ENCODE peak calls at places on chromosomes 11 and 22, in four cellular contexts. One of them, this sample, is unnamed.
A peak's percentile ranks its signal among the peaks of the same experiment; 100 is the strongest.

GRCh38 chr11:66875376-66875775 is 18.5 kb downstream of the LRFN4 start:
- DNase-seq in SK-N-SH: no peak
- DNase-seq in HCT116: no peak
- DNase-seq in neural progenitor cell: no peak
- DNase-seq in this sample: no peak

GRCh38 chr11:75480185-75480889 is 45.4 kb downstream of the GDPD5 start:
- DNase-seq in SK-N-SH: no peak
- DNase-seq in neural progenitor cell: no peak
- DNase-seq in HCT116: no peak
- DNase-seq in this sample: no peak

GRCh38 chr11:119729581-119730346 is 764 bp upstream of the NECTIN1 start:
- DNase-seq in HCT116: peak; percentile 32
- DNase-seq in neural progenitor cell: peak; percentile 59
- DNase-seq in SK-N-SH: peak; percentile 85
- DNase-seq in this sample: peak; percentile 80

GRCh38 chr11:115892016-115892415 is 387.8 kb upstream of the CADM1 start:
- DNase-seq in SK-N-SH: no peak
- DNase-seq in neural progenitor cell: no peak
- DNase-seq in HCT116: no peak
- DNase-seq in this sample: no peak

GRCh38 chr11:6362185-6362867 is 27.9 kb upstream of the SMPD1 start:
- DNase-seq in SK-N-SH: no peak
- DNase-seq in neural progenitor cell: no peak
- DNase-seq in HCT116: no peak
- DNase-seq in this sample: no peak

GRCh38 chr11:83724704-83725114 is 438.5 kb upstream of the CCDC90B start:
- DNase-seq in HCT116: no peak
- DNase-seq in SK-N-SH: peak; percentile 27
- DNase-seq in neural progenitor cell: peak; percentile 41
- DNase-seq in this sample: peak; percentile 29

GRCh38 chr11:68030318-68031135 is at the start of gene NDUFS8:
- DNase-seq in neural progenitor cell: peak; percentile 98
- DNase-seq in SK-N-SH: peak; percentile 99
- DNase-seq in HCT116: peak; percentile 99
- DNase-seq in this sample: peak; percentile 100

GRCh38 chr11:67379061-67380058 is 6.0 kb upstream of the CLCF1 start:
- DNase-seq in SK-N-SH: no peak
- DNase-seq in neural progenitor cell: no peak
- DNase-seq in HCT116: no peak
- DNase-seq in this sample: peak; percentile 85

GRCh38 chr11:26865703-26866102 is 128.2 kb upstream of the FIBIN start:
- DNase-seq in neural progenitor cell: no peak
- DNase-seq in SK-N-SH: no peak
- DNase-seq in HCT116: no peak
- DNase-seq in this sample: no peak

GRCh38 chr22:29795663-29796062 is 28.5 kb downstream of the UQCR10 start:
- DNase-seq in neural progenitor cell: no peak
- DNase-seq in HCT116: no peak
- DNase-seq in SK-N-SH: no peak
- DNase-seq in this sample: no peak

GRCh38 chr11:223026-223789 is 12.9 kb downstream of the SIRT3 start:
- DNase-seq in SK-N-SH: no peak
- DNase-seq in neural progenitor cell: no peak
- DNase-seq in HCT116: no peak
- DNase-seq in this sample: no peak

GRCh38 chr11:62152245-62153086 is 28.7 kb downstream of the INCENP start:
- DNase-seq in neural progenitor cell: no peak
- DNase-seq in SK-N-SH: peak; percentile 6
- DNase-seq in HCT116: no peak
- DNase-seq in this sample: no peak
- TF ChIP-seq EZH2phosphoT487 in neural progenitor cell: no peak
- TF ChIP-seq EZH2phosphoT487 in SK-N-SH: no peak
- TF ChIP-seq EZH2phosphoT487 in HCT116: no peak
- TF ChIP-seq EZH2phosphoT487 in this sample: no peak

GRCh38 chr22:33823552-33823951 is 96.7 kb downstream of the LARGE1 start:
- DNase-seq in SK-N-SH: no peak
- DNase-seq in neural progenitor cell: no peak
- DNase-seq in HCT116: no peak
- DNase-seq in this sample: no peak

GRCh38 chr22:33821290-33821689 is 99.0 kb downstream of the LARGE1 start:
- DNase-seq in HCT116: no peak
- DNase-seq in neural progenitor cell: no peak
- DNase-seq in SK-N-SH: no peak
- DNase-seq in this sample: no peak

GRCh38 chr22:33819743-33820142 is 100.5 kb downstream of the LARGE1 start:
- DNase-seq in SK-N-SH: no peak
- DNase-seq in neural progenitor cell: no peak
- DNase-seq in HCT116: no peak
- DNase-seq in this sample: no peak
- TF ChIP-seq CTCF in SK-N-SH: no peak
- TF ChIP-seq CTCF in neural progenitor cell: no peak
- TF ChIP-seq CTCF in HCT116: no peak
- TF ChIP-seq CTCF in this sample: no peak

GRCh38 chr22:45783021-45783420 is 111.4 kb downstream of the ATXN10 start:
- DNase-seq in HCT116: no peak
- DNase-seq in SK-N-SH: no peak
- DNase-seq in neural progenitor cell: no peak
- DNase-seq in this sample: no peak

GRCh38 chr22:45785458-45785857 is 113.8 kb downstream of the ATXN10 start:
- DNase-seq in SK-N-SH: no peak
- DNase-seq in neural progenitor cell: no peak
- DNase-seq in HCT116: no peak
- DNase-seq in this sample: peak; percentile 89

GRCh38 chr22:45781941-45782340 is 110.3 kb downstream of the ATXN10 start:
- DNase-seq in HCT116: no peak
- DNase-seq in SK-N-SH: no peak
- DNase-seq in neural progenitor cell: no peak
- DNase-seq in this sample: peak; percentile 29

GRCh38 chr22:45783690-45784089 is 112.1 kb downstream of the ATXN10 start:
- DNase-seq in HCT116: no peak
- DNase-seq in SK-N-SH: no peak
- DNase-seq in neural progenitor cell: no peak
- DNase-seq in this sample: no peak

GRCh38 chr22:45784357-45785277 is 113.0 kb downstream of the ATXN10 start:
- DNase-seq in SK-N-SH: peak; percentile 26
- DNase-seq in neural progenitor cell: peak; percentile 29
- DNase-seq in HCT116: no peak
- DNase-seq in this sample: no peak
- TF ChIP-seq EZH2phosphoT487 in SK-N-SH: no peak
- TF ChIP-seq EZH2phosphoT487 in neural progenitor cell: no peak
- TF ChIP-seq EZH2phosphoT487 in HCT116: no peak
- TF ChIP-seq EZH2phosphoT487 in this sample: no peak

GRCh38 chr11:133467686-133468085 is 64.6 kb downstream of the OPCML start:
- DNase-seq in HCT116: no peak
- DNase-seq in SK-N-SH: no peak
- DNase-seq in neural progenitor cell: no peak
- DNase-seq in this sample: no peak
- TF ChIP-seq CTCF in HCT116: no peak
- TF ChIP-seq CTCF in SK-N-SH: no peak
- TF ChIP-seq CTCF in neural progenitor cell: no peak
- TF ChIP-seq CTCF in this sample: no peak

GRCh38 chr11:128367573-128367972 is 219.8 kb downstream of the ETS1 start:
- DNase-seq in HCT116: no peak
- DNase-seq in neural progenitor cell: no peak
- DNase-seq in SK-N-SH: no peak
- DNase-seq in this sample: no peak
- TF ChIP-seq EZH2phosphoT487 in HCT116: no peak
- TF ChIP-seq EZH2phosphoT487 in neural progenitor cell: no peak
- TF ChIP-seq EZH2phosphoT487 in SK-N-SH: no peak
- TF ChIP-seq EZH2phosphoT487 in this sample: no peak

DNA sequence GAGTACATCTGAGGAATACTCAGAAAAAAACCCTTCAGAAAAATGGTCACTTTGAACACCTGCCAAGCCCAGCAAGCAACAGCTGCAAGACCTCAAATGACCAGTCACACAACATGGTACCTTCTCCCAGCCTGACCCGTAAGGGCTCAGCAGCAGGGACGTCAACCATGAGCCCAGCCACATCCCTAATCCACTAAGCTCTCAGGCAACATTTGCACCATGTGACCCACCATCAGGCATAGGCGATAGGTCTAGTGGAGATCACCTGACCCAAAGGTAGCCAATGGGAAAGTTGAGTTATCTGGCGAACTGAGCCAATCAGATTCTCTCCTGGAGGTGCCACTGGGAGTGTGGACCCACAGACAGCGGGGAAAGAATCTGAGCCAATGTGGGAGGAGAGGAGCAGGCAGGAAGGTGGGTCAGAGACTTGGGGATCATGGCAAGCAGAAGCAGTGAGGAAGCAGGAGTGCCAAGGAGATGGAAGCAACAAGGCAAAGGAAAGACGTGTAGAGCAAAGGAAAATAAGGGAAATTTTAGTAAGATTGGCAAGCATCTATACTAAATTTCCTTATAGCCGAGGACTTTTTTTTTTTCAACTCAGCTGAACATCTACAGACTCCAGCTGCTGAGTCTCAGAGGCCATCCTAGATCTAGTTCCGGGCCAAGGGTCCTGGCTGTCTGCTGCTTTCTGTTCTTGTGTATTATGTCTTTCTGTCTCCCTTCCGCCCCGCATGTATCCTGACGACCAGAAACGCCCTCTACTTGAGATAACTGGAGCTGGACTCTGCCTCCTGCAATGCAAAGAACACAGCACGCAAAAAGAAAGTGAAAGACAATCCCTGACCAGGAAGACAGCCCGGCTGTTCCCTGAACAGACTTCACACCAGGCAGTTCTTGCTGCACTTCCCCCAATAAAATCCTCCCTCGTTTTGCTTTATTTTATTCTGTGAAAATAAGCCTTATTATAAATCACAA is 11.0 kb upstream of the PLAAT2 start:
- DNase-seq in SK-N-SH: no peak
- DNase-seq in neural progenitor cell: no peak
- DNase-seq in HCT116: no peak
- DNase-seq in this sample: no peak
- TF ChIP-seq CTCF in SK-N-SH: no peak
- TF ChIP-seq CTCF in neural progenitor cell: no peak
- TF ChIP-seq CTCF in HCT116: no peak
- TF ChIP-seq CTCF in this sample: no peak

GRCh38 chr11:91966368-91966767 is 258.2 kb upstream of the FAT3 start:
- DNase-seq in HCT116: no peak
- DNase-seq in SK-N-SH: no peak
- DNase-seq in neural progenitor cell: no peak
- DNase-seq in this sample: no peak
- TF ChIP-seq EZH2phosphoT487 in HCT116: no peak
- TF ChIP-seq EZH2phosphoT487 in SK-N-SH: no peak
- TF ChIP-seq EZH2phosphoT487 in neural progenitor cell: no peak
- TF ChIP-seq EZH2phosphoT487 in this sample: no peak

DNA sequence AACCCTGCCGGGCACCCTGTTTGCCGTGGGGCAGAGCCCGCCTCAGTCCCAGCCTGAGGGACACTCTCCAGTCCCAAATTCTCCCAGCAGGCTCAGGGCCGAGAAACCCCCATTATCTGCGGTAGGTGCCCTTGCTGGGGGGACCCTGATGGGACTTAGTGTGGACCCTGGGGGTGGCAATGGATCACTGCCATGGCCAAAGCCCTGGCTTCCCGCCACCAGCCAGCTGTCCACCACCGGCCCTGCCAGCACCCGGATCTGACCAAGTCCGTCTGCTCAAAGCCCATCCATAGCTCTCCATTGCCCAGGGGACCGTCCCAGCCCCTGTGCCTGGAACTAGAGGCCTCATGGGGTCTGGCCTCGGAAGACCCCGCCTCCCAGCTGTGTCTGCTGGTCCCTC is 24.4 kb downstream of the WNT7B start:
- DNase-seq in HCT116: no peak
- DNase-seq in neural progenitor cell: no peak
- DNase-seq in SK-N-SH: no peak
- DNase-seq in this sample: no peak
- TF ChIP-seq CTCF in HCT116: no peak
- TF ChIP-seq CTCF in neural progenitor cell: no peak
- TF ChIP-seq CTCF in SK-N-SH: no peak
- TF ChIP-seq CTCF in this sample: no peak